ENCODE peak calls at places on chromosome 5, in six cellular contexts. I, H, K, J, V and T are unnamed samples.

GRCh38 chr5:78920604-78921003 is 64.5 kb downstream of the ARSB start:
- DNase-seq in I (peak; percentile 45), H (peak; percentile 77), K (no peak), J (peak; percentile 71), V (no peak), T (no peak)

GRCh38 chr5:158039911-158040347 is 181.0 kb upstream of the CLINT1 start:
- DNase-seq in I (no peak), H (no peak), K (no peak), J (no peak), V (no peak), T (no peak)

GRCh38 chr5:148928141-148928540 is 101.7 kb downstream of the ADRB2 start:
- DNase-seq in I (no peak), H (no peak), K (no peak), J (peak; percentile 45), V (no peak), T (no peak)

GRCh38 chr5:125657936-125658335 is 765.3 kb upstream of the GRAMD2B start:
- DNase-seq in I (no peak), H (no peak), K (no peak), J (no peak), V (no peak), T (no peak)

GRCh38 chr5:17340816-17341215 is 123.4 kb downstream of the BASP1 start:
- DNase-seq in I (peak; percentile 65), H (no peak), K (no peak), J (peak; percentile 58), V (no peak), T (no peak)

GRCh38 chr5:150619359-150620230 is 20.9 kb upstream of the SYNPO start:
- DNase-seq in I (no peak), H (no peak), K (no peak), J (peak; percentile 87), V (no peak), T (no peak)

GRCh38 chr5:67659288-67659687 is 462.7 kb upstream of the CD180 start:
- DNase-seq in I (no peak), H (no peak), K (no peak), J (no peak), V (no peak), T (no peak)

GRCh38 chr5:151100690-151101089 is 19.9 kb upstream of the TNIP1 start:
- DNase-seq in I (no peak), H (no peak), K (no peak), J (no peak), V (no peak), T (no peak)

GRCh38 chr5:179345429-179346321 is at the start of gene ADAMTS2:
- DNase-seq in I (peak; percentile 74), H (peak; percentile 73), K (peak; percentile 72), J (peak; percentile 56), V (peak; percentile 72), T (peak; percentile 57)

GRCh38 chr5:14102666-14103065 is 40.5 kb upstream of the TRIO start:
- DNase-seq in I (no peak), H (no peak), K (no peak), J (no peak), V (no peak), T (no peak)

GRCh38 chr5:34660444-34660843 is 4.3 kb downstream of the RAI14 start:
- DNase-seq in I (peak; percentile 94), H (no peak), K (no peak), J (peak; percentile 99), V (no peak), T (no peak)

GRCh38 chr5:36482812-36483211 is 123.6 kb upstream of the SLC1A3 start:
- DNase-seq in I (no peak), H (no peak), K (no peak), J (no peak), V (no peak), T (no peak)

GRCh38 chr5:116575635-116576042 is 1.0 kb upstream of the SEMA6A start:
- DNase-seq in I (no peak), H (no peak), K (peak; percentile 64), J (no peak), V (peak; percentile 73), T (peak; percentile 53)

GRCh38 chr5:37871023-37871815 is 31.4 kb upstream of the GDNF start:
- DNase-seq in I (peak; percentile 44), H (no peak), K (no peak), J (peak; percentile 89), V (no peak), T (no peak)

DNA sequence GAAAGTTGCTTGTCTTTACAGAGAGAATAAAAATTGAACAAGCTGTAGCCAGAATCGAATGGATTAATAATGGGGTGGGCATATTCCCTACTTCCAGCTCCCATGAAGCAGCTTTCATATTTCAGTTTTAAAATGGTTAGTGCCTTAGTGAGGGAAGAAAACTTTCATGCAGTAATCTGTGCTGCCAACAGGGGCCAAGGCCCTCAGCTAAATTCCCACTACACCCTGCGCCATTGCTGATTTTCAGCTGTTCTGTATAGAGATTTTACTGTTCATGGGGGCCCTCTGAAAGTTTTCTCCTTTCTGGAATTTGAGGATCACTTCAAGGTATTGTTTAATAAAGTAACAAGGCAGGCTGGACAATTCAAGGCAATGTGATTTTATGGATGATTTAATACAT is 58.2 kb downstream of the CAST start:
- DNase-seq in I (no peak), H (no peak), K (no peak), J (no peak), V (no peak), T (no peak)
- H2BK15ac ChIP-seq in I (no peak overlapping the region), H (no peak overlapping the region), K (no peak overlapping the region), J (no peak overlapping the region), V (no peak overlapping the region), T (no peak overlapping the region)

DNA sequence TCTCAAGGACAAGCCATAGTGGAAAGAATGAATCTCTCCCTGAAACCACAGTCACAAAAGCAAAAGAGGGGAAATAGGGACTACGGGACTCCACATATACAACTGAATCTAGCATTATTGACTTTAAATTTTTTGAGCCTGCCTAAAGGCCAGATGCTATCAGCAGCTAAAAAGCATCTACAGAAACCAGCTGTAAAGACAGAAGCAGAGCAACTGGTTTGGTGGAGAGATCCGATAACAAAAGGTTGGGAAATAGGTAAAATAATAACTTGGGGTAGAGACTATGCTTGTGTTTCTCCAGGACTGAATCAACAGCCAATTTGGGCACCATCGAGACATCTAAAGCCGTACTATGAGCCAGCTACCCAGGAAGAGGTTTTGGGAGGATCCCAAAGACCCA is 281.2 kb downstream of the CDH18 start:
- DNase-seq in I (no peak), H (no peak), K (no peak), J (no peak), V (no peak), T (no peak)
- H3K4me2 ChIP-seq in I (no peak overlapping the region), H (no peak overlapping the region), K (no peak overlapping the region), J (no peak overlapping the region), V (no peak overlapping the region), T (no peak overlapping the region)

GRCh38 chr5:100542086-100542485 is 6.9 kb downstream of the FAM174A start:
- DNase-seq in I (no peak), H (no peak), K (no peak), J (no peak), V (no peak), T (no peak)
- H2BK15ac ChIP-seq in I (no peak overlapping the region), H (no peak overlapping the region), K (no peak overlapping the region), J (no peak overlapping the region), V (no peak overlapping the region), T (no peak overlapping the region)

DNA sequence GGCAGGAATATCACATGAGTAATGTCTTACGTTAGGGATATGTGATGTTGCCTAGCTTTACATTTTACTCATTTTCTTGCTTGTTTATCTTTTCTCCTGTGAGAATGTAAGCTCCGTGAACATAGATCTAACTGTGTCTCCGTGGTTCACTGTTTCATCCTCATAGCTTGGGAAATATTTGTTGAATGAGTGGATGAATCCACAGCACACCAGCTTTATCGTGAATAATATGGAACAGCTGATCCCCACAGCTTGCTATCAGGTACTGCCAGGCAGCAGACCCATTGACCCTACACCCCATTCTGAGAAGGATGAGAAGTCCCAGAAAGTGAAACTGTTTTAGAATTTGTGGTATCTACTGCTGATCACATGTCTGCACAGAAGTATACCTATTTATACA is 106.8 kb upstream of the FBN2 start:
- DNase-seq in I (peak; percentile 60), H (no peak), K (no peak), J (peak; percentile 96), V (no peak), T (no peak)
- H3K4me2 ChIP-seq in I (no peak overlapping the region), H (no peak overlapping the region), K (no peak overlapping the region), J (peak overlapping the region; percentile 49), V (no peak overlapping the region), T (no peak overlapping the region)

GRCh38 chr5:75277463-75277862 is 40.8 kb upstream of the ANKRD31 start:
- DNase-seq in I (no peak), H (peak; percentile 43), K (no peak), J (no peak), V (no peak), T (no peak)

GRCh38 chr5:75286211-75286773 is 49.6 kb upstream of the ANKRD31 start:
- DNase-seq in I (peak; percentile 18), H (no peak), K (no peak), J (no peak), V (no peak), T (no peak)

GRCh38 chr5:75279324-75279723 is 42.6 kb upstream of the ANKRD31 start:
- DNase-seq in I (no peak), H (no peak), K (no peak), J (no peak), V (no peak), T (no peak)

GRCh38 chr5:75282581-75282980 is 45.9 kb upstream of the ANKRD31 start:
- DNase-seq in I (no peak), H (peak; percentile 70), K (no peak), J (no peak), V (no peak), T (no peak)

GRCh38 chr5:75281716-75282465 is 45.2 kb upstream of the ANKRD31 start:
- DNase-seq in I (peak; percentile 3), H (peak; percentile 58), K (no peak), J (peak; percentile 4), V (no peak), T (no peak)
- H2BK15ac ChIP-seq in I (no peak overlapping the region), H (no peak overlapping the region), K (no peak overlapping the region), J (no peak overlapping the region), V (no peak overlapping the region), T (no peak overlapping the region)

DNA sequence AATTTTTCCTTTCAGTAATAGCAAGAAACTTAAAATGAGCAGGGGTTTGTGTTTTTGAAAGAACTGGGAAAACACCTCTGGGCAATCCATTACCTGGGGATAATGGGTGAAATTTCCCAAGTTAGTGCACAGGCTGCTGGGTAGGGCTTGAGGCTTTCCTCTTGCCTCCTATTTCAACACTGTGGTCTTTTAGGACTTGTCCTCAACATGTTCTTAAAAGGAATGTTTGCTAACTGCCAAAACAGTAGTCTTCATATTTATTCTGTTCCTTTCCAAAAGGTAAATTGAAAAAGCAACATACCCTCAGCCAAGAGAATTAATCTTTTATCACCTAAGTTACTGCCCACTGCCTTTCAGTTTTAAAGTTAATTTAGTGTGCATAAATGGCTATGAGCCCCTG is 158.3 kb upstream of the CCDC152 start:
- DNase-seq in I (no peak), H (no peak), K (no peak), J (no peak), V (no peak), T (no peak)
- H3K4me2 ChIP-seq in I (no peak overlapping the region), H (no peak overlapping the region), K (no peak overlapping the region), J (no peak overlapping the region), V (no peak overlapping the region), T (no peak overlapping the region)